ENCODE peak calls at places on chromosomes 11 and 22, in four cellular contexts. I, C, D and Q are unnamed samples.

GRCh38 chr22:46061431-46062231 is 84.7 kb upstream of the WNT7B start:
- DNase-seq in D (no peak), C (peak), I (no peak), Q (no peak)

GRCh38 chr11:30774451-30774850 is 188.3 kb upstream of the MPPED2 start:
- DNase-seq in D (no peak), I (no peak), C (no peak), Q (no peak)

GRCh38 chr11:123484448-123484847 is 54.4 kb downstream of the GRAMD1B start:
- DNase-seq in D (no peak), I (no peak), C (no peak), Q (no peak)

GRCh38 chr22:39239561-39240423 is 5.0 kb downstream of the PDGFB start:
- DNase-seq in I (no peak), D (no peak), C (no peak), Q (no peak)

GRCh38 chr11:67997460-67997921 is 6.4 kb downstream of the UNC93B1 start:
- DNase-seq in C (no peak), D (no peak), I (no peak), Q (no peak)

GRCh38 chr11:35029979-35030378 is 109.0 kb upstream of the CD44 start:
- DNase-seq in I (peak), C (no peak), D (peak), Q (no peak)

GRCh38 chr11:118259138-118259537 is 5.0 kb downstream of the MPZL2 start:
- DNase-seq in I (no peak), C (no peak), D (no peak), Q (no peak)

GRCh38 chr11:133892126-133892525 is 46.8 kb upstream of the SPATA19 start:
- DNase-seq in D (no peak), C (no peak), I (no peak), Q (no peak)

GRCh38 chr22:35587896-35588295 is 29.2 kb downstream of the MB start:
- DNase-seq in D (no peak), C (no peak), I (no peak), Q (no peak)

GRCh38 chr11:61359541-61359940 is 2.1 kb downstream of the CYB561A3 start:
- DNase-seq in I (no peak), C (no peak), D (no peak), Q (no peak)

GRCh38 chr11:127307700-127308099 is 307.1 kb upstream of the KIRREL3 start:
- DNase-seq in D (no peak), I (no peak), C (no peak), Q (no peak)

GRCh38 chr11:47466701-47467250 is 17.8 kb upstream of the RAPSN start:
- DNase-seq in D (no peak), C (no peak), I (no peak), Q (no peak)

GRCh38 chr11:44978961-44979331 is 28.3 kb upstream of the TP53I11 start:
- DNase-seq in D (no peak), C (peak), I (no peak), Q (peak)

GRCh38 chr11:62399172-62399867 is 19.5 kb upstream of the SCGB1A1 start:
- DNase-seq in D (no peak), I (no peak), C (no peak), Q (no peak)

GRCh38 chr11:117750357-117750756 is 46.7 kb downstream of the DSCAML1 start:
- DNase-seq in C (no peak), I (no peak), D (no peak), Q (no peak)

GRCh38 chr22:39655736-39656285 is 85.3 kb downstream of the CACNA1I start:
- DNase-seq in I (no peak), D (no peak), C (no peak), Q (no peak)

GRCh38 chr22:45638834-45639746 is 32.5 kb upstream of the ATXN10 start:
- DNase-seq in D (peak), C (peak), I (no peak), Q (peak)

GRCh38 chr11:28343304-28344233 is 235.4 kb downstream of the METTL15 start:
- DNase-seq in I (no peak), D (peak), C (peak), Q (peak)

GRCh38 chr11:76614471-76615183 is 55.9 kb downstream of the LRRC32 start:
- DNase-seq in D (no peak), C (no peak), I (no peak), Q (no peak)

GRCh38 chr22:21642584-21643448 is 714 bp downstream of the SDF2L1 start:
- DNase-seq in I (no peak), D (peak), C (peak), Q (peak)

GRCh38 chr11:24747275-24748251 is 250.7 kb downstream of the LUZP2 start:
- DNase-seq in C (no peak), D (no peak), I (no peak), Q (no peak)

GRCh38 chr11:62788991-62789390 is 1.8 kb downstream of the TMEM179B start:
- DNase-seq in I (no peak), D (peak), C (no peak), Q (peak)

GRCh38 chr11:17116121-17116520 is 38.7 kb upstream of the RPS13 start:
- DNase-seq in D (no peak), I (no peak), C (no peak), Q (no peak)

DNA sequence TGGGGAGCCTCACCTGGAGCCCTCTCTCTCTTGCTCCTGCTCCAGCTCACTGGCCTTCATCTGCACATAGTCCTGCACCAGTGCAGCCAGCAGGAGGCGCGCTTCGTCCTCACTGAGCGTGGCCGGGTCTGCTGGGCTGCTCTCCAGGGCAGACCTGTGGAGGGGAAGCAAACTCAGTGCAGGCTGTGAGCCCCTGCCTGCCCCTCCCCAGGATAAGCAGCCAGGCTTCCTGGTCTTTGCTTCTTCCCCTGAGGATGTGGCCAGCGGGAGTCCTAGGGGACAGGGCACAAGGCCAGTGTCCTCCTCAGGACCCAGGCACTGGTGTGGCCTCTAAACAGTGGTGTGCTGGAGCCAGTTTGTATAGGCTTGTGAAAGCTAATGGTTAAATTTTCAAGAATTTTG is 2.2 kb downstream of the CALCA start:
- DNase-seq in I (no peak), D (peak), C (peak), Q (peak)
- TF ChIP-seq MYC in I (no peak), D (no peak), C (no peak), Q (no peak)

GRCh38 chr11:94781822-94782221 is 13.7 kb downstream of the AMOTL1 start:
- DNase-seq in C (no peak), I (no peak), D (no peak), Q (no peak)
- H3K4me2 ChIP-seq in C (no peak), I (no peak), D (no peak), Q (no peak)

DNA sequence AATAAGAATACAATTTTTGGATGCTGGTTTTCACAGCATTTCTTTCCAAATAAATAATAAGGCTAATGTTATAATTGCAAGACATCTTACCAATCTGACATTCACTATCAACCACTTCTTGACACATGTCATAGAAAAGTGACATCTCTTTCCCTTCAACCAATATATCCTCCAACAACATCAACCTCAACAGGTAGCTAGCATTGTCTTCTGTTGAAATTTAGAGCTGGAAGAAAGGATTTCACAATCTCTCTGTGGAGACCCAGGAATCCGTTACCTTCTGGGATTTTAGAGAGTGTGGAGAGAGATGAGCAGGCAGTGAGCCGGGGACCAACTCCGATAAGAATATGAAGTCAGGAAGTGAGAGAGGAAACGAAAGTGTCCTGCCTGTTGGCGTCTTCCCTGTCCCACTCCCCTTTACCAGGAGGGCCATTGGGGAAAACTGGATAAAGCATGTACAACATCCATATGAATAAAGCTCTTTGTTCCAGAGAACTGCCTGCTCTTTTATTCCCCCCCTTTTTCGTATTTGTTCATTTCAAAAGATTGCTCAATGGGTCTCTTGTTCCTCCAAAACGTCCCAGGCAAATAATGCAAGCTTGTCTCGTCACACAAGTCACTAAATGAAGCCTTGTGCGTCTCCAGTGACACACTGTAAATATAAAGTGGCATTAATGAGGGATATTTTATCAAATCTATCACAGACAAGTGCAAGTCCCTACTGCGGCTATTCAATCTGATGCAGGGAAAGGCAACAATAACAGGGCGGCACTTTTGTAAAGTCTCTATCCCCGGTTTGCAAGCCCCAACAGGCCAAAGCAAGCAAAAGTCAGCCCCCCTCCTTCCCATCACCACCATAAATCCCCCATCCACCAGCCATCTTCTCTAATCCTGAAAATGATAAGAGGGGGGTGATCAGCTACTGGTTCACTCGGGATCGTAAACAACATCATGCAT is 3.4 kb downstream of the CADM1 start:
- DNase-seq in C (peak), I (no peak), D (no peak), Q (no peak)
- TF ChIP-seq HDAC2 in C (peak), I (no peak), D (no peak), Q (no peak)

DNA sequence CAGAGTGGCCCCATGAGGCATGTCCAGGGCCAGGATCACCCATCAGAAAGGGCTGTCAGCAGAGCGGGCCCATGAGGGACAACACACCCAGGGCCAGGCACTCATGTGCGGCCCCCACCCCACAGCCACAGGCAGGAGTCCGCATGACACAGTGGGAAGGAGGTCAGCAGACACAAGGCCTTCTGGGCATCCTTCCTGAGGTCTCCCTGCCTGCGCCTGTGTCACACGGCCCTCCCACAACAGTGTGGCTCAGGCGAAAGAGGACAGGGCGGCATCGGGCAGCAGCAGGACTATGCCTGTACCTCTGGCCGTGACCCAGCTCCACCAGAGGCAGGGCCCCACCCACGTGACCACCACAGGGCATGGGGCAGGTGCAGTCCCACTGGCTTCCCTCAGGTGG is 27.1 kb downstream of the CHID1 start:
- DNase-seq in I (no peak), C (no peak), D (no peak), Q (no peak)
- TF ChIP-seq MYC in I (no peak), C (no peak), D (no peak), Q (no peak)

GRCh38 chr11:125092669-125093068 is 18.8 kb downstream of the TMEM218 start:
- DNase-seq in D (no peak), I (no peak), C (no peak), Q (no peak)
- H3K4me2 ChIP-seq in D (no peak), I (no peak), C (no peak), Q (no peak)

DNA sequence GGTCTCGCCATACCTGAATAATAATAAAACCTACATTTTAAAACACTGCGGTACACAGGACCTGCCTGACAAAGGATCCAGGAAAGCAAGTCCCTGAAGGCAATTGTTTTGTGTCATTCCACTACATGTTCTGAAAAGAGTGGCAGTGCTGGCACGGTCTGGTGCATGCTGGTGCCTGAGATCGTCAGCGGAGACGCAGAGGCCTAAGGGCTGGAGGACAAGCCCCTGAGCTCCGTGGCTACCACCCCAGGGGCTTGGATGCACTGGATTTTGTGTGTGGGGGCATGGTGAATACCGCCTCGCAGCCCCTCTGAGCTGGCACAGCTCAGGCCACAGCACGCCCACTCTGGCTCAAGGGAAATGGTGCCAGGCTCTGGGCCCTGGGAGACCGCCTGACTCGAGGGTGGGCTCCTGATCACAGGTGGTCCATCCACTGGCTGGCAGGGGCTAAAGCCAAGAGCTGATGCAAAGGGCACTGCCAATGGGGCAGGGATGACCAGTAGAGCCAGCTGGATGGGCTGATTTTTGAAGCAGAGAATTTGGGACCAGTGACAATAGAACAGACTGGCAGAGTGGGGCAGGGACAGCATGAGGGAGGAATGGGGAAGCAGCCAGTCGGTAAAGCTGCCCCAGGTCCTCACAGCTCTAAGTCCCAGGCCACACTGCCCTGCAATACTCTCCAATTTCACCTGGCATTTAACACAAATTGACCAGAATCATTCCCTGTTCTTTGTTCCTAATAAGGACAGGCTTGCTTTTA is 186.6 kb downstream of the CTTN start:
- DNase-seq in I (no peak), D (no peak), C (no peak), Q (no peak)
- TF ChIP-seq HDAC2 in I (no peak), D (no peak), C (no peak), Q (no peak)